ENCODE peak calls at places on chromosomes 12 and 14, in eight cellular contexts. R, T, U, W, H, M, D and B are unnamed samples.

GRCh38 chr12:14974633-14975032 is 1.8 kb downstream of the PDE6H start:
- DNase-seq in T (no peak), H (no peak), M (no peak), R (no peak), U (no peak), D (no peak), W (no peak), B (no peak)

GRCh38 chr12:16563519-16563918 is 42.4 kb downstream of the LMO3 start:
- DNase-seq in H (no peak), R (no peak), U (no peak), W (no peak), T (no peak), M (no peak), D (no peak), B (no peak)

GRCh38 chr12:6852651-6853354 is 853 bp downstream of the USP5 start:
- DNase-seq in R (peak), W (no peak), H (peak), T (no peak), M (no peak), D (peak), U (no peak), B (no peak)

GRCh38 chr14:58994130-58994529 is 194.3 kb upstream of the DAAM1 start:
- DNase-seq in M (no peak), U (no peak), H (no peak), T (no peak), W (no peak), D (no peak), R (no peak), B (no peak)

GRCh38 chr12:50132505-50133135 is 20.6 kb downstream of the COX14 start:
- DNase-seq in H (no peak), W (no peak), M (no peak), D (no peak), R (no peak), U (no peak), T (no peak), B (no peak)

GRCh38 chr14:20631023-20631820 is 10.3 kb downstream of the OR6S1 start:
- DNase-seq in U (peak), R (peak), W (peak), D (no peak), T (no peak), M (no peak), H (peak), B (no peak)

GRCh38 chr12:68367903-68368302 is 35.7 kb upstream of the MDM1 start:
- DNase-seq in R (no peak), W (no peak), U (no peak), T (no peak), M (no peak), H (no peak), D (no peak), B (no peak)

GRCh38 chr12:131737485-131737827 is 26.6 kb downstream of the SFSWAP start:
- DNase-seq in W (no peak), D (no peak), U (no peak), H (no peak), T (no peak), M (no peak), R (no peak), B (no peak)

GRCh38 chr12:34106172-34106571 is 83.9 kb downstream of the ALG10 start:
- DNase-seq in W (no peak), U (no peak), M (no peak), R (no peak), T (no peak), D (no peak), H (no peak), B (no peak)

GRCh38 chr12:83378186-83378727 is 691.6 kb downstream of the TMTC2 start:
- DNase-seq in T (no peak), D (no peak), R (no peak), W (no peak), U (no peak), M (no peak), H (no peak), B (no peak)

GRCh38 chr12:7017870-7018349 is 366 bp downstream of the LPCAT3 start:
- DNase-seq in W (no peak), D (peak), U (no peak), H (no peak), T (no peak), M (no peak), R (peak), B (peak)

GRCh38 chr12:92971869-92972524 is 42.9 kb upstream of the EEA1 start:
- DNase-seq in H (no peak), D (no peak), M (no peak), R (no peak), T (no peak), W (no peak), U (no peak), B (no peak)

GRCh38 chr14:78595797-78596196 is 425.6 kb downstream of the NRXN3 start:
- DNase-seq in T (no peak), H (no peak), U (peak), M (no peak), R (peak), W (peak), D (no peak), B (no peak)

GRCh38 chr12:119936705-119937323 is 52.2 kb upstream of the BICDL1 start:
- DNase-seq in T (no peak), D (no peak), U (no peak), R (no peak), W (no peak), H (no peak), M (no peak), B (no peak)

GRCh38 chr14:28635387-28635786 is 131.2 kb upstream of the FOXG1 start:
- DNase-seq in D (no peak), M (no peak), T (no peak), H (no peak), W (peak), U (peak), R (no peak), B (no peak)

GRCh38 chr12:33752854-33753253 is 269.4 kb upstream of the ALG10 start:
- DNase-seq in W (no peak), H (no peak), D (no peak), U (no peak), M (no peak), R (no peak), T (no peak), B (no peak)